ENCODE peak calls at places on chromosomes 1 and 21, in five cellular contexts. One of them, this sample, is unnamed.

GRCh38 chr1:216758182-216758581 is 35.0 kb upstream of the ESRRG start:
- DNase-seq in activated CD8-positive, alpha-beta memory T cell treated with anti-CD3 and anti-CD28 coated beads, Interleukin-2, amount 50 U/mL, for 48 hours: no peak
- DNase-seq in ureter: no peak
- DNase-seq in COR-L47: no peak
- DNase-seq in AG08395: no peak
- DNase-seq in this sample: no peak

GRCh38 chr21:15870819-15871218 is 141.0 kb downstream of the USP25 start:
- DNase-seq in activated CD8-positive, alpha-beta memory T cell treated with anti-CD3 and anti-CD28 coated beads, Interleukin-2, amount 50 U/mL, for 48 hours: no peak
- DNase-seq in ureter: no peak
- DNase-seq in COR-L47: no peak
- DNase-seq in AG08395: no peak
- DNase-seq in this sample: no peak

GRCh38 chr1:149927056-149927534 is 508 bp downstream of the SF3B4 start:
- DNase-seq in activated CD8-positive, alpha-beta memory T cell treated with anti-CD3 and anti-CD28 coated beads, Interleukin-2, amount 50 U/mL, for 48 hours: no peak
- DNase-seq in ureter: no peak
- DNase-seq in COR-L47: no peak
- DNase-seq in AG08395: no peak
- DNase-seq in this sample: no peak

GRCh38 chr1:28139033-28139712 is 37.3 kb downstream of the PTAFR start:
- DNase-seq in activated CD8-positive, alpha-beta memory T cell treated with anti-CD3 and anti-CD28 coated beads, Interleukin-2, amount 50 U/mL, for 48 hours: no peak
- DNase-seq in ureter: no peak
- DNase-seq in COR-L47: no peak
- DNase-seq in AG08395: peak
- DNase-seq in this sample: no peak

GRCh38 chr1:147757015-147757990 is 3.1 kb downstream of the GJA5 start:
- DNase-seq in activated CD8-positive, alpha-beta memory T cell treated with anti-CD3 and anti-CD28 coated beads, Interleukin-2, amount 50 U/mL, for 48 hours: no peak
- DNase-seq in ureter: peak
- DNase-seq in COR-L47: no peak
- DNase-seq in AG08395: no peak
- DNase-seq in this sample: peak

GRCh38 chr21:45305831-45306230 is 18.1 kb upstream of the POFUT2 start:
- DNase-seq in activated CD8-positive, alpha-beta memory T cell treated with anti-CD3 and anti-CD28 coated beads, Interleukin-2, amount 50 U/mL, for 48 hours: no peak
- DNase-seq in ureter: no peak
- DNase-seq in COR-L47: no peak
- DNase-seq in AG08395: no peak
- DNase-seq in this sample: no peak

GRCh38 chr21:27104749-27105439 is 138.0 kb upstream of the ADAMTS5 start:
- DNase-seq in activated CD8-positive, alpha-beta memory T cell treated with anti-CD3 and anti-CD28 coated beads, Interleukin-2, amount 50 U/mL, for 48 hours: no peak
- DNase-seq in ureter: no peak
- DNase-seq in COR-L47: no peak
- DNase-seq in AG08395: peak
- DNase-seq in this sample: no peak

GRCh38 chr1:213742992-213743391 is 244.8 kb upstream of the PROX1 start:
- DNase-seq in activated CD8-positive, alpha-beta memory T cell treated with anti-CD3 and anti-CD28 coated beads, Interleukin-2, amount 50 U/mL, for 48 hours: no peak
- DNase-seq in ureter: no peak
- DNase-seq in COR-L47: no peak
- DNase-seq in AG08395: no peak
- DNase-seq in this sample: no peak

GRCh38 chr1:157045251-157046218 is at the start of gene ARHGEF11:
- DNase-seq in activated CD8-positive, alpha-beta memory T cell treated with anti-CD3 and anti-CD28 coated beads, Interleukin-2, amount 50 U/mL, for 48 hours: peak
- DNase-seq in ureter: peak
- DNase-seq in COR-L47: peak
- DNase-seq in AG08395: peak
- DNase-seq in this sample: peak

GRCh38 chr21:19340303-19340702 is 936.7 kb upstream of the TMPRSS15 start:
- DNase-seq in activated CD8-positive, alpha-beta memory T cell treated with anti-CD3 and anti-CD28 coated beads, Interleukin-2, amount 50 U/mL, for 48 hours: no peak
- DNase-seq in ureter: no peak
- DNase-seq in COR-L47: no peak
- DNase-seq in AG08395: no peak
- DNase-seq in this sample: no peak

GRCh38 chr1:203638076-203638475 is 11.4 kb downstream of the ATP2B4 start:
- DNase-seq in activated CD8-positive, alpha-beta memory T cell treated with anti-CD3 and anti-CD28 coated beads, Interleukin-2, amount 50 U/mL, for 48 hours: no peak
- DNase-seq in ureter: no peak
- DNase-seq in COR-L47: no peak
- DNase-seq in AG08395: no peak
- DNase-seq in this sample: no peak

GRCh38 chr1:95117207-95118018 is at the start of gene TLCD4:
- DNase-seq in activated CD8-positive, alpha-beta memory T cell treated with anti-CD3 and anti-CD28 coated beads, Interleukin-2, amount 50 U/mL, for 48 hours: peak
- DNase-seq in ureter: peak
- DNase-seq in COR-L47: peak
- DNase-seq in AG08395: peak
- DNase-seq in this sample: peak

GRCh38 chr1:161182214-161182613 is 4.9 kb upstream of the B4GALT3 start:
- DNase-seq in activated CD8-positive, alpha-beta memory T cell treated with anti-CD3 and anti-CD28 coated beads, Interleukin-2, amount 50 U/mL, for 48 hours: no peak
- DNase-seq in ureter: no peak
- DNase-seq in COR-L47: no peak
- DNase-seq in AG08395: peak
- DNase-seq in this sample: no peak

GRCh38 chr1:27403065-27403726 is 10.8 kb downstream of the GPR3 start:
- DNase-seq in activated CD8-positive, alpha-beta memory T cell treated with anti-CD3 and anti-CD28 coated beads, Interleukin-2, amount 50 U/mL, for 48 hours: no peak
- DNase-seq in ureter: peak
- DNase-seq in COR-L47: no peak
- DNase-seq in AG08395: peak
- DNase-seq in this sample: peak